ENCODE peak calls at places on chromosome 1, in eight cellular contexts. B, O, R, K, V, I, M and H are unnamed samples.

GRCh38 chr1:191831572-191831971 is 326.7 kb upstream of the RGS18 start:
- DNase-seq in B (no peak), O (no peak), R (no peak), K (no peak), V (no peak), I (no peak), M (no peak), H (no peak)

GRCh38 chr1:180530501-180530900 is 28.1 kb upstream of the ACBD6 start:
- DNase-seq in B (no peak), O (no peak), R (no peak), K (no peak), V (peak; percentile 92), I (no peak), M (peak; percentile 74), H (no peak)

GRCh38 chr1:1305300-1306069 is 2.2 kb downstream of the ACAP3 start:
- DNase-seq in B (no peak), O (no peak), R (peak; percentile 90), K (no peak), V (peak; percentile 70), I (peak; percentile 75), M (peak; percentile 87), H (peak; percentile 56)

GRCh38 chr1:32933742-32934322 is 30.8 kb downstream of the RNF19B start:
- DNase-seq in B (no peak), O (no peak), R (no peak), K (peak; percentile 51), V (peak; percentile 66), I (no peak), M (peak; percentile 25), H (no peak)

GRCh38 chr1:194102607-194103006 is 916.2 kb upstream of the B3GALT2 start:
- DNase-seq in B (no peak), O (no peak), R (no peak), K (peak; percentile 59), V (no peak), I (no peak), M (peak; percentile 9), H (peak; percentile 42)

GRCh38 chr1:167518331-167518700 is at the start of gene CD247:
- DNase-seq in B (no peak), O (no peak), R (no peak), K (no peak), V (no peak), I (no peak), M (no peak), H (no peak)

GRCh38 chr1:227886503-227886961 is 61.2 kb downstream of the WNT9A start:
- DNase-seq in B (peak; percentile 57), O (no peak), R (no peak), K (peak; percentile 68), V (no peak), I (no peak), M (no peak), H (no peak)

GRCh38 chr1:233916706-233917105 is 12.2 kb downstream of the SLC35F3 start:
- DNase-seq in B (no peak), O (no peak), R (no peak), K (no peak), V (no peak), I (no peak), M (no peak), H (no peak)

GRCh38 chr1:112488141-112488540 is 20.6 kb upstream of the WNT2B start:
- DNase-seq in B (no peak), O (no peak), R (no peak), K (no peak), V (no peak), I (no peak), M (no peak), H (no peak)

GRCh38 chr1:92755541-92756351 is 29.2 kb downstream of the EVI5 start:
- DNase-seq in B (no peak), O (no peak), R (peak; percentile 77), K (no peak), V (peak; percentile 88), I (peak; percentile 80), M (no peak), H (no peak)

GRCh38 chr1:50023292-50024159 is at the start of gene AGBL4:
- DNase-seq in B (peak; percentile 85), O (no peak), R (no peak), K (peak; percentile 77), V (peak; percentile 33), I (peak; percentile 55), M (no peak), H (peak; percentile 78)

GRCh38 chr1:156233421-156234127 is 8.4 kb upstream of the BGLAP start:
- DNase-seq in B (no peak), O (no peak), R (no peak), K (no peak), V (peak; percentile 83), I (no peak), M (peak; percentile 84), H (no peak)

GRCh38 chr1:234162661-234163060 is 210.6 kb upstream of the COA6 start:
- DNase-seq in B (no peak), O (no peak), R (no peak), K (peak; percentile 56), V (no peak), I (no peak), M (no peak), H (no peak)

GRCh38 chr1:173444757-173445156 is 32.4 kb upstream of the PRDX6 start:
- DNase-seq in B (no peak), O (no peak), R (no peak), K (no peak), V (no peak), I (no peak), M (no peak), H (no peak)

GRCh38 chr1:173445164-173445563 is 32.0 kb upstream of the PRDX6 start:
- DNase-seq in B (no peak), O (no peak), R (no peak), K (no peak), V (no peak), I (no peak), M (no peak), H (no peak)

GRCh38 chr1:173448945-173449344 is 28.2 kb upstream of the PRDX6 start:
- DNase-seq in B (no peak), O (no peak), R (no peak), K (no peak), V (no peak), I (no peak), M (no peak), H (no peak)

GRCh38 chr1:173447224-173447623 is 29.9 kb upstream of the PRDX6 start:
- DNase-seq in B (no peak), O (no peak), R (no peak), K (no peak), V (no peak), I (no peak), M (no peak), H (no peak)

GRCh38 chr1:173445656-173446055 is 31.5 kb upstream of the PRDX6 start:
- DNase-seq in B (no peak), O (no peak), R (no peak), K (no peak), V (no peak), I (no peak), M (no peak), H (no peak)
- H3K4me3 ChIP-seq in B (no peak overlapping the region), O (no peak overlapping the region), R (no peak overlapping the region), K (peak overlapping the region; percentile 72), V (no peak overlapping the region), I (no peak overlapping the region), M (no peak overlapping the region), H (no peak overlapping the region)

DNA sequence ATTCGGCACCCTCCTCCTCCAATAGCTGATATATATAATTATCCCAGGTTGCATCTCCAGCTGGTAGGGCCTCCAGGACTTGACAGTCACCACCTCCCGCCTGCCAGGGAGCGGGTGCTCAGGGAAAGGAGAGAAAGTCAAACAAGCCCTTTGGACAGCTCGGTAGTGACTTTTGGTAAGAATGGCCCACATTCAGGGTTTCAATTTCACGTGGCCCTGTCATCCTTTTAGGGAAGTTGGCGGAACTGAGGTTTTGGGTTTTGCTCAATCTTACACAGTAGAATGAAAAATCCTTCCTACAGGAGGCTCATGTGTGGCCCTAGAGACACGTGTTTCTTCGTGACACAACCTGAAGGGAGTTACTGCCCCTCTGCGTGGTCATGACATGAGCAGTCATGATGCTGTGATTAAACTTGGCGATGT is 44.2 kb downstream of the CAPN8 start:
- DNase-seq in B (no peak), O (no peak), R (no peak), K (no peak), V (no peak), I (no peak), M (no peak), H (no peak)
- H3K9me3 ChIP-seq in B (no peaks in the 10 kb centered on the region), O (no peaks in the 10 kb centered on the region), R (no peaks in the 10 kb centered on the region), K (no peaks in the 10 kb centered on the region), V (no peaks in the 10 kb centered on the region), I (no peaks in the 10 kb centered on the region), M (no peaks in the 10 kb centered on the region), H (no peaks in the 10 kb centered on the region)

GRCh38 chr1:175155936-175156335 is 36.6 kb downstream of the KIAA0040 start:
- DNase-seq in B (no peak), O (no peak), R (no peak), K (no peak), V (no peak), I (no peak), M (no peak), H (no peak)

GRCh38 chr1:175155473-175155856 is 37.1 kb downstream of the KIAA0040 start:
- DNase-seq in B (no peak), O (no peak), R (no peak), K (no peak), V (no peak), I (no peak), M (no peak), H (no peak)

GRCh38 chr1:175152006-175152652 is 40.4 kb downstream of the KIAA0040 start:
- DNase-seq in B (no peak), O (no peak), R (no peak), K (peak; percentile 92), V (peak; percentile 51), I (peak; percentile 38), M (peak; percentile 76), H (peak; percentile 76)

GRCh38 chr1:175157200-175157599 is 35.4 kb downstream of the KIAA0040 start:
- DNase-seq in B (no peak), O (no peak), R (no peak), K (no peak), V (no peak), I (no peak), M (no peak), H (no peak)

DNA sequence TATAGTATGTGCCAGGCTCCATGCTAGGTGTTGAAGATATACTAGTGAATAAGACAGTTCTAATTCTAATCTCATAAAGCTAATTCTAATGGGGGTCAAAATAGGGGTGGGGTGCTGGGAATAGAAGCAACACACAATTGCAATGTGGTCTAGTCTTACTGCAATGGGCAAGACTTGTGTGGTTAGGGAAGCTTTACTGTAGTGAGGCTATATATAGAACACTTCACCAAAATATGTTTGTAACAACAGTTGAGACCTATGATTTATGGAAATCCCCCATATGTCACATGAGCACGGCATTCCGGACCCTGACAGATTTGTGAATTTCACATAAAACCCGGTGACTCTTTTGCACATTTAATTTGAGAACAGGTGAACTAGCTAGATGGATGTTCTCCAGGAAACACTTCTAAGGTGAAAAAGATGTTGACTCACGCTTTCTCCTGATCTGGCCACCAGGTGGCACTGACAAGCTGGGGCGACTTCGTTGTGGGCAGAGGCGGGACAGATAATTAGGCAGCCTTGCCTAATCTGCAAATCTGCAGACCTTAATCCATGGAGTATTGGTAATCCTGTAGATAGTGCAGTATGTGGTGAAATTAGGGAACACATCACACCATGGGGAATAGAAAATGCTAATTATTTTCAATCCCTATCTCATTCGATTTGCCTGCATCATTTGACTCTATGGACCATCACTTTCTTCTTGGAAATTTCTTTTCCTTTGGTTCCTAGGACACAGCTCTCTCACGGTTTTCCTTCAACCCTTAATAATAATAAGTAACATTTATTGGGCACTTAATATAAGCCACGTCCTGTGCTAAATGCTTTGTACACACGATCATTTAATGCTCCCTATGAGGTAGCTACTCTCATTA is 37.7 kb downstream of the KIAA0040 start:
- DNase-seq in B (peak; percentile 82), O (no peak), R (no peak), K (peak; percentile 94), V (peak; percentile 57), I (peak; percentile 69), M (peak; percentile 77), H (peak; percentile 76)
- H3K4me3 ChIP-seq in B (no peak overlapping the region), O (no peak overlapping the region), R (no peak overlapping the region), K (no peak overlapping the region), V (no peak overlapping the region), I (no peak overlapping the region), M (no peak overlapping the region), H (no peak overlapping the region)

GRCh38 chr1:109786107-109786470 is 22.4 kb upstream of the EPS8L3 start:
- DNase-seq in B (peak; percentile 40), O (no peak), R (peak; percentile 30), K (peak; percentile 17), V (no peak), I (peak; percentile 7), M (no peak), H (no peak)
- H3K9me3 ChIP-seq in B (no peaks in the 10 kb centered on the region), O (no peaks in the 10 kb centered on the region), R (no peaks in the 10 kb centered on the region), K (peaks cover 2% of the 10 kb centered on the region), V (no peaks in the 10 kb centered on the region), I (peaks cover 2% of the 10 kb centered on the region), M (peaks cover 2% of the 10 kb centered on the region), H (no peaks in the 10 kb centered on the region)